ENCODE peak calls at places on chromosomes 2 and 18, in six cellular contexts. D is HCT116; W is mucosa of gallbladder; Q is endothelial cell; C is CD4-positive, alpha-beta memory T cell; B is stimulated activated CD4-positive, alpha-beta T cell treated with anti-CD3 and anti-CD28 coated beads, TNF-alpha, amount 100 ng/mL, for 1 hour. L is an unnamed sample.

GRCh38 chr2:207082619-207083018 is 83.1 kb downstream of the KLF7 start:
- DNase-seq in Q (no peak), W (no peak), B (no peak), D (no peak), C (no peak), L (no peak)

GRCh38 chr2:134144651-134145050 is 109.2 kb upstream of the MGAT5 start:
- DNase-seq in W (no peak), C (no peak), D (no peak), Q (no peak), B (no peak), L (no peak)

GRCh38 chr2:46548103-46548486 is 68.7 kb downstream of the TMEM247 start:
- DNase-seq in D (no peak), W (no peak), Q (no peak), C (no peak), B (no peak), L (peak)

GRCh38 chr2:128444044-128444771 is 125.5 kb upstream of the HS6ST1 start:
- DNase-seq in B (no peak), Q (peak), C (no peak), D (no peak), W (no peak), L (no peak)

GRCh38 chr18:76256897-76257500 is 238.0 kb downstream of the ZNF516 start:
- DNase-seq in W (peak), D (peak), C (no peak), Q (peak), B (no peak), L (peak)

GRCh38 chr18:63131106-63131943 is 188.2 kb downstream of the BCL2 start:
- DNase-seq in D (no peak), Q (peak), C (peak), W (peak), B (no peak), L (peak)

GRCh38 chr2:237132799-237133198 is 47.1 kb downstream of the COPS8 start:
- DNase-seq in C (no peak), W (no peak), Q (no peak), B (no peak), D (peak), L (peak)

GRCh38 chr2:185807351-185807750 is 68.7 kb downstream of the FSIP2 start:
- DNase-seq in D (no peak), Q (no peak), C (no peak), B (no peak), W (no peak), L (no peak)

GRCh38 chr2:190511104-190511503 is 23.4 kb downstream of the NEMP2 start:
- DNase-seq in C (no peak), D (peak), B (no peak), W (no peak), Q (no peak), L (peak)

GRCh38 chr2:157468931-157469708 is 25.2 kb upstream of the CYTIP start:
- DNase-seq in D (no peak), B (no peak), C (peak), W (no peak), Q (no peak), L (peak)

GRCh38 chr2:156704612-156705011 is 268.4 kb downstream of the GPD2 start:
- DNase-seq in C (no peak), D (no peak), W (no peak), Q (no peak), B (no peak), L (no peak)

GRCh38 chr2:28348149-28348567 is 44.5 kb upstream of the FOSL2 start:
- DNase-seq in Q (no peak), C (peak), D (no peak), B (no peak), W (no peak), L (no peak)